ENCODE peak calls at places on chromosomes 13 and 19, in five cellular contexts. One of them, this sample, is unnamed.

GRCh38 chr19:47257411-47258169 is 1.3 kb downstream of the CCDC9 start:
- DNase-seq in esophagus squamous epithelium: peak; percentile 93
- DNase-seq in brain microvascular endothelial cell: no peak
- DNase-seq in CD4-positive, CD25-positive, alpha-beta regulatory T cell: peak; percentile 11
- DNase-seq in RWPE1: no peak
- DNase-seq in this sample: no peak

GRCh38 chr13:83007226-83007625 is 875.0 kb downstream of the SLITRK1 start:
- DNase-seq in CD4-positive, CD25-positive, alpha-beta regulatory T cell: no peak
- DNase-seq in RWPE1: no peak
- DNase-seq in esophagus squamous epithelium: no peak
- DNase-seq in brain microvascular endothelial cell: no peak
- DNase-seq in this sample: no peak

GRCh38 chr13:105202384-105202783 is 1333.1 kb downstream of the EFNB2 start:
- DNase-seq in brain microvascular endothelial cell: peak; percentile 60
- DNase-seq in RWPE1: no peak
- DNase-seq in CD4-positive, CD25-positive, alpha-beta regulatory T cell: no peak
- DNase-seq in esophagus squamous epithelium: no peak
- DNase-seq in this sample: no peak

GRCh38 chr13:51330741-51331140 is 8.8 kb upstream of the SERPINE3 start:
- DNase-seq in esophagus squamous epithelium: no peak
- DNase-seq in brain microvascular endothelial cell: peak; percentile 39
- DNase-seq in RWPE1: no peak
- DNase-seq in CD4-positive, CD25-positive, alpha-beta regulatory T cell: no peak
- DNase-seq in this sample: no peak

GRCh38 chr19:49849433-49850220 is 1.3 kb upstream of the PTOV1 start:
- DNase-seq in esophagus squamous epithelium: no peak
- DNase-seq in RWPE1: no peak
- DNase-seq in brain microvascular endothelial cell: no peak
- DNase-seq in CD4-positive, CD25-positive, alpha-beta regulatory T cell: no peak
- DNase-seq in this sample: no peak

GRCh38 chr19:46890423-46891170 is 29.8 kb downstream of the ARHGAP35 start:
- DNase-seq in RWPE1: no peak
- DNase-seq in brain microvascular endothelial cell: peak; percentile 64
- DNase-seq in CD4-positive, CD25-positive, alpha-beta regulatory T cell: no peak
- DNase-seq in esophagus squamous epithelium: no peak
- DNase-seq in this sample: no peak

GRCh38 chr13:65964672-65965071 is 1265.5 kb downstream of the PCDH9 start:
- DNase-seq in RWPE1: no peak
- DNase-seq in esophagus squamous epithelium: no peak
- DNase-seq in brain microvascular endothelial cell: peak; percentile 55
- DNase-seq in CD4-positive, CD25-positive, alpha-beta regulatory T cell: no peak
- DNase-seq in this sample: no peak

GRCh38 chr19:44111910-44112463 is 1.2 kb upstream of the ZNF225 start:
- DNase-seq in CD4-positive, CD25-positive, alpha-beta regulatory T cell: peak; percentile 15
- DNase-seq in brain microvascular endothelial cell: peak; percentile 94
- DNase-seq in RWPE1: peak; percentile 4
- DNase-seq in esophagus squamous epithelium: no peak
- DNase-seq in this sample: peak; percentile 52

GRCh38 chr19:9641810-9642209 is 20.8 kb upstream of the ZNF561 start:
- DNase-seq in esophagus squamous epithelium: no peak
- DNase-seq in RWPE1: no peak
- DNase-seq in brain microvascular endothelial cell: no peak
- DNase-seq in CD4-positive, CD25-positive, alpha-beta regulatory T cell: no peak
- DNase-seq in this sample: no peak

GRCh38 chr13:33487575-33488243 is 202.2 kb upstream of the STARD13 start:
- DNase-seq in CD4-positive, CD25-positive, alpha-beta regulatory T cell: no peak
- DNase-seq in brain microvascular endothelial cell: no peak
- DNase-seq in RWPE1: no peak
- DNase-seq in esophagus squamous epithelium: no peak
- DNase-seq in this sample: no peak

GRCh38 chr13:33299626-33300025 is 14.1 kb upstream of the STARD13 start:
- DNase-seq in esophagus squamous epithelium: no peak
- DNase-seq in RWPE1: no peak
- DNase-seq in CD4-positive, CD25-positive, alpha-beta regulatory T cell: no peak
- DNase-seq in brain microvascular endothelial cell: no peak
- DNase-seq in this sample: no peak

GRCh38 chr19:16892868-16893685 is 4.3 kb downstream of the F2RL3 start:
- DNase-seq in RWPE1: no peak
- DNase-seq in brain microvascular endothelial cell: no peak
- DNase-seq in CD4-positive, CD25-positive, alpha-beta regulatory T cell: no peak
- DNase-seq in esophagus squamous epithelium: no peak
- DNase-seq in this sample: no peak

GRCh38 chr19:37304884-37305255 is 66.0 kb upstream of the ZNF527 start:
- DNase-seq in brain microvascular endothelial cell: no peak
- DNase-seq in RWPE1: no peak
- DNase-seq in CD4-positive, CD25-positive, alpha-beta regulatory T cell: no peak
- DNase-seq in esophagus squamous epithelium: no peak
- DNase-seq in this sample: no peak

GRCh38 chr19:58361900-58362271 is 665 bp downstream of the ZNF497 start:
- DNase-seq in CD4-positive, CD25-positive, alpha-beta regulatory T cell: peak; percentile 64
- DNase-seq in RWPE1: peak; percentile 55
- DNase-seq in esophagus squamous epithelium: no peak
- DNase-seq in brain microvascular endothelial cell: no peak
- DNase-seq in this sample: no peak

GRCh38 chr13:40464349-40464748 is 202.1 kb downstream of the FOXO1 start:
- DNase-seq in brain microvascular endothelial cell: no peak
- DNase-seq in RWPE1: no peak
- DNase-seq in CD4-positive, CD25-positive, alpha-beta regulatory T cell: no peak
- DNase-seq in esophagus squamous epithelium: no peak
- DNase-seq in this sample: no peak
- H3K27ac ChIP-seq in brain microvascular endothelial cell: no peak overlapping the region
- H3K27ac ChIP-seq in RWPE1: no peak overlapping the region
- H3K27ac ChIP-seq in CD4-positive, CD25-positive, alpha-beta regulatory T cell: no peak overlapping the region
- H3K27ac ChIP-seq in esophagus squamous epithelium: no peak overlapping the region
- H3K27ac ChIP-seq in this sample: no peak overlapping the region

DNA sequence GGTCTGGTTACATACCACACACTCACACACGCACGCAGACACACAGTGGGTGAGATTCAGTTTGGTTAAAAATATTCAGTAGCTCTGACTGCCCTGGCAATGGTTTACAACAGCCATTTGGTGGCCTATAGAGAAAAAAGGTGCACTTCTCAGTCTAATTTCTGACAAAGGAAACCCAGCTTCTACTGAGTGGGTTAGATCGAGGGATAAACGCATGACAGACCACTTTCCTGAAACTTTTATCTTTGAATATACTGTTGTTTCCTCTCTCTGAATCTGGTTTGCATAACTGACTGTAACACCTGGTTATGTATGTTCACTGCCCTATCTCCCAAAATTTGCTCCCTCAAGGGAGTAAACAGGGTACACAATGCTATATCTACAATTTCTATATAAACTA is 2.4 kb downstream of the LIG4 start:
- DNase-seq in RWPE1: no peak
- DNase-seq in esophagus squamous epithelium: no peak
- DNase-seq in CD4-positive, CD25-positive, alpha-beta regulatory T cell: peak; percentile 26
- DNase-seq in brain microvascular endothelial cell: no peak
- DNase-seq in this sample: no peak
- H3K27ac ChIP-seq in RWPE1: no peak overlapping the region
- H3K27ac ChIP-seq in esophagus squamous epithelium: no peak overlapping the region
- H3K27ac ChIP-seq in CD4-positive, CD25-positive, alpha-beta regulatory T cell: no peak overlapping the region
- H3K27ac ChIP-seq in brain microvascular endothelial cell: no peak overlapping the region
- H3K27ac ChIP-seq in this sample: no peak overlapping the region

GRCh38 chr13:75788494-75788991 is 152.4 kb downstream of the LMO7 start:
- DNase-seq in esophagus squamous epithelium: no peak
- DNase-seq in RWPE1: no peak
- DNase-seq in CD4-positive, CD25-positive, alpha-beta regulatory T cell: no peak
- DNase-seq in brain microvascular endothelial cell: peak; percentile 55
- DNase-seq in this sample: no peak
- H3K27ac ChIP-seq in esophagus squamous epithelium: no peak overlapping the region
- H3K27ac ChIP-seq in RWPE1: peak overlapping the region; percentile 73
- H3K27ac ChIP-seq in CD4-positive, CD25-positive, alpha-beta regulatory T cell: no peak overlapping the region
- H3K27ac ChIP-seq in brain microvascular endothelial cell: peak overlapping the region; percentile 38
- H3K27ac ChIP-seq in this sample: no peak overlapping the region

GRCh38 chr19:8342684-8343482 is at the start of gene KANK3:
- DNase-seq in esophagus squamous epithelium: peak; percentile 65
- DNase-seq in RWPE1: peak; percentile 99
- DNase-seq in brain microvascular endothelial cell: peak; percentile 96
- DNase-seq in CD4-positive, CD25-positive, alpha-beta regulatory T cell: peak; percentile 97
- DNase-seq in this sample: peak; percentile 95

GRCh38 chr19:8340341-8341096 is 2.5 kb downstream of the KANK3 start:
- DNase-seq in esophagus squamous epithelium: no peak
- DNase-seq in CD4-positive, CD25-positive, alpha-beta regulatory T cell: no peak
- DNase-seq in RWPE1: no peak
- DNase-seq in brain microvascular endothelial cell: no peak
- DNase-seq in this sample: peak; percentile 51

GRCh38 chr19:8342316-8342683 is 762 bp downstream of the KANK3 start:
- DNase-seq in CD4-positive, CD25-positive, alpha-beta regulatory T cell: no peak
- DNase-seq in RWPE1: no peak
- DNase-seq in esophagus squamous epithelium: no peak
- DNase-seq in brain microvascular endothelial cell: no peak
- DNase-seq in this sample: no peak

GRCh38 chr19:8338835-8339234 is 4.2 kb downstream of the KANK3 start:
- DNase-seq in esophagus squamous epithelium: no peak
- DNase-seq in RWPE1: no peak
- DNase-seq in CD4-positive, CD25-positive, alpha-beta regulatory T cell: no peak
- DNase-seq in brain microvascular endothelial cell: no peak
- DNase-seq in this sample: no peak

GRCh38 chr19:8343483-8343844 is 402 bp upstream of the KANK3 start:
- DNase-seq in esophagus squamous epithelium: no peak
- DNase-seq in brain microvascular endothelial cell: no peak
- DNase-seq in RWPE1: no peak
- DNase-seq in CD4-positive, CD25-positive, alpha-beta regulatory T cell: no peak
- DNase-seq in this sample: no peak
- H3K27ac ChIP-seq in esophagus squamous epithelium: peak overlapping the region; percentile 88
- H3K27ac ChIP-seq in brain microvascular endothelial cell: no peak overlapping the region
- H3K27ac ChIP-seq in RWPE1: no peak overlapping the region
- H3K27ac ChIP-seq in CD4-positive, CD25-positive, alpha-beta regulatory T cell: no peak overlapping the region
- H3K27ac ChIP-seq in this sample: no peak overlapping the region

GRCh38 chr13:98960331-98961203 is 17.3 kb downstream of the DOCK9 start:
- DNase-seq in RWPE1: no peak
- DNase-seq in brain microvascular endothelial cell: no peak
- DNase-seq in CD4-positive, CD25-positive, alpha-beta regulatory T cell: no peak
- DNase-seq in esophagus squamous epithelium: no peak
- DNase-seq in this sample: no peak
- H3K27ac ChIP-seq in RWPE1: no peak overlapping the region
- H3K27ac ChIP-seq in brain microvascular endothelial cell: no peak overlapping the region
- H3K27ac ChIP-seq in CD4-positive, CD25-positive, alpha-beta regulatory T cell: no peak overlapping the region
- H3K27ac ChIP-seq in esophagus squamous epithelium: peak overlapping the region; percentile 19
- H3K27ac ChIP-seq in this sample: no peak overlapping the region

This sample was measured in H1.